ENCODE peak calls at places on chromosome 1, in six cellular contexts. One of them, this sample, is unnamed.

GRCh38 chr1:246798107-246798506 is 73.9 kb downstream of the SCCPDH start:
- DNase-seq in ureter: no peak
- DNase-seq in left cardiac atrium: no peak
- DNase-seq in B cell: no peak
- DNase-seq in NCI-H774: no peak
- DNase-seq in amniotic epithelial cell: no peak
- DNase-seq in this sample: no peak

GRCh38 chr1:20470174-20470573 is 15.8 kb downstream of the CAMK2N1 start:
- DNase-seq in ureter: no peak
- DNase-seq in left cardiac atrium: no peak
- DNase-seq in B cell: no peak
- DNase-seq in NCI-H774: peak
- DNase-seq in amniotic epithelial cell: no peak
- DNase-seq in this sample: peak

GRCh38 chr1:20616468-20617156 is 16.6 kb upstream of the PINK1 start:
- DNase-seq in ureter: no peak
- DNase-seq in left cardiac atrium: peak
- DNase-seq in B cell: no peak
- DNase-seq in NCI-H774: no peak
- DNase-seq in amniotic epithelial cell: no peak
- DNase-seq in this sample: no peak

GRCh38 chr1:228154685-228155571 is 5.2 kb downstream of the GJC2 start:
- DNase-seq in ureter: no peak
- DNase-seq in left cardiac atrium: peak
- DNase-seq in B cell: peak
- DNase-seq in NCI-H774: no peak
- DNase-seq in amniotic epithelial cell: no peak
- DNase-seq in this sample: no peak

GRCh38 chr1:14320518-14320917 is 278.0 kb upstream of the KAZN start:
- DNase-seq in ureter: no peak
- DNase-seq in left cardiac atrium: no peak
- DNase-seq in B cell: no peak
- DNase-seq in NCI-H774: no peak
- DNase-seq in amniotic epithelial cell: no peak
- DNase-seq in this sample: no peak

GRCh38 chr1:25651824-25652741 is 35.5 kb downstream of the MAN1C1 start:
- DNase-seq in ureter: no peak
- DNase-seq in left cardiac atrium: no peak
- DNase-seq in B cell: no peak
- DNase-seq in NCI-H774: no peak
- DNase-seq in amniotic epithelial cell: no peak
- DNase-seq in this sample: no peak

GRCh38 chr1:192263436-192263835 is 53.4 kb upstream of the RGS21 start:
- DNase-seq in ureter: no peak
- DNase-seq in left cardiac atrium: no peak
- DNase-seq in B cell: no peak
- DNase-seq in NCI-H774: no peak
- DNase-seq in amniotic epithelial cell: peak
- DNase-seq in this sample: no peak

GRCh38 chr1:111841189-111841588 is 85.5 kb downstream of the DDX20 start:
- DNase-seq in ureter: no peak
- DNase-seq in left cardiac atrium: no peak
- DNase-seq in B cell: no peak
- DNase-seq in NCI-H774: no peak
- DNase-seq in amniotic epithelial cell: no peak
- DNase-seq in this sample: no peak

GRCh38 chr1:37723390-37724078 is 31.2 kb downstream of the CDCA8 start:
- DNase-seq in ureter: no peak
- DNase-seq in left cardiac atrium: no peak
- DNase-seq in B cell: no peak
- DNase-seq in NCI-H774: no peak
- DNase-seq in amniotic epithelial cell: no peak
- DNase-seq in this sample: no peak

GRCh38 chr1:211735208-211736170 is 60.1 kb upstream of the NEK2 start:
- DNase-seq in ureter: no peak
- DNase-seq in left cardiac atrium: peak
- DNase-seq in B cell: no peak
- DNase-seq in NCI-H774: no peak
- DNase-seq in amniotic epithelial cell: peak
- DNase-seq in this sample: peak

GRCh38 chr1:23696335-23696989 is 4.9 kb downstream of the RPL11 start:
- DNase-seq in ureter: no peak
- DNase-seq in left cardiac atrium: no peak
- DNase-seq in B cell: no peak
- DNase-seq in NCI-H774: no peak
- DNase-seq in amniotic epithelial cell: peak
- DNase-seq in this sample: no peak

GRCh38 chr1:181111559-181111958 is 23.1 kb downstream of the IER5 start:
- DNase-seq in ureter: no peak
- DNase-seq in left cardiac atrium: no peak
- DNase-seq in B cell: no peak
- DNase-seq in NCI-H774: no peak
- DNase-seq in amniotic epithelial cell: peak
- DNase-seq in this sample: no peak

GRCh38 chr1:19815801-19816736 is 986 bp upstream of the RNF186 start:
- DNase-seq in ureter: no peak
- DNase-seq in left cardiac atrium: no peak
- DNase-seq in B cell: no peak
- DNase-seq in NCI-H774: peak
- DNase-seq in amniotic epithelial cell: no peak
- DNase-seq in this sample: peak

GRCh38 chr1:57839067-57839466 is 415.2 kb upstream of the DAB1 start:
- DNase-seq in ureter: no peak
- DNase-seq in left cardiac atrium: no peak
- DNase-seq in B cell: no peak
- DNase-seq in NCI-H774: no peak
- DNase-seq in amniotic epithelial cell: no peak
- DNase-seq in this sample: no peak

GRCh38 chr1:226763741-226764264 is 24.7 kb upstream of the ITPKB start:
- DNase-seq in ureter: no peak
- DNase-seq in left cardiac atrium: no peak
- DNase-seq in B cell: no peak
- DNase-seq in NCI-H774: no peak
- DNase-seq in amniotic epithelial cell: peak
- DNase-seq in this sample: peak

GRCh38 chr1:80375662-80376061 is 1369.1 kb upstream of the ADGRL4 start:
- DNase-seq in ureter: no peak
- DNase-seq in left cardiac atrium: no peak
- DNase-seq in B cell: no peak
- DNase-seq in NCI-H774: no peak
- DNase-seq in amniotic epithelial cell: peak
- DNase-seq in this sample: no peak

GRCh38 chr1:68148631-68149030 is 83.7 kb downstream of the WLS start:
- DNase-seq in ureter: no peak
- DNase-seq in left cardiac atrium: no peak
- DNase-seq in B cell: no peak
- DNase-seq in NCI-H774: no peak
- DNase-seq in amniotic epithelial cell: no peak
- DNase-seq in this sample: no peak

GRCh38 chr1:174007846-174008245 is 14.3 kb downstream of the RC3H1 start:
- DNase-seq in ureter: no peak
- DNase-seq in left cardiac atrium: no peak
- DNase-seq in B cell: no peak
- DNase-seq in NCI-H774: no peak
- DNase-seq in amniotic epithelial cell: no peak
- DNase-seq in this sample: no peak

GRCh38 chr1:226954337-226954736 is 14.2 kb downstream of the COQ8A start:
- DNase-seq in ureter: no peak
- DNase-seq in left cardiac atrium: no peak
- DNase-seq in B cell: no peak
- DNase-seq in NCI-H774: no peak
- DNase-seq in amniotic epithelial cell: no peak
- DNase-seq in this sample: no peak

GRCh38 chr1:9331558-9332346 is 39.1 kb downstream of the SPSB1 start:
- DNase-seq in ureter: no peak
- DNase-seq in left cardiac atrium: no peak
- DNase-seq in B cell: no peak
- DNase-seq in NCI-H774: no peak
- DNase-seq in amniotic epithelial cell: peak
- DNase-seq in this sample: no peak

GRCh38 chr1:147500309-147500839 is 40.9 kb upstream of the BCL9 start:
- DNase-seq in ureter: no peak
- DNase-seq in left cardiac atrium: no peak
- DNase-seq in B cell: no peak
- DNase-seq in NCI-H774: no peak
- DNase-seq in amniotic epithelial cell: no peak
- DNase-seq in this sample: peak

GRCh38 chr1:53088616-53089300 is 26.7 kb downstream of the PODN start:
- DNase-seq in ureter: no peak
- DNase-seq in left cardiac atrium: no peak
- DNase-seq in B cell: peak
- DNase-seq in NCI-H774: no peak
- DNase-seq in amniotic epithelial cell: no peak
- DNase-seq in this sample: no peak

GRCh38 chr1:162009501-162010174 is 14.0 kb downstream of the OLFML2B start:
- DNase-seq in ureter: no peak
- DNase-seq in left cardiac atrium: no peak
- DNase-seq in B cell: no peak
- DNase-seq in NCI-H774: no peak
- DNase-seq in amniotic epithelial cell: no peak
- DNase-seq in this sample: no peak

GRCh38 chr1:9385801-9386573 is 93.3 kb downstream of the SPSB1 start:
- DNase-seq in ureter: no peak
- DNase-seq in left cardiac atrium: no peak
- DNase-seq in B cell: no peak
- DNase-seq in NCI-H774: no peak
- DNase-seq in amniotic epithelial cell: no peak
- DNase-seq in this sample: no peak

GRCh38 chr1:24725209-24725651 is 20.0 kb upstream of the CLIC4 start:
- DNase-seq in ureter: no peak
- DNase-seq in left cardiac atrium: no peak
- DNase-seq in B cell: peak
- DNase-seq in NCI-H774: no peak
- DNase-seq in amniotic epithelial cell: no peak
- DNase-seq in this sample: no peak

GRCh38 chr1:115067460-115067859 is 21.8 kb downstream of the TSPAN2 start:
- DNase-seq in ureter: no peak
- DNase-seq in left cardiac atrium: no peak
- DNase-seq in B cell: no peak
- DNase-seq in NCI-H774: no peak
- DNase-seq in amniotic epithelial cell: no peak
- DNase-seq in this sample: no peak

GRCh38 chr1:81547261-81547911 is 253.3 kb upstream of the ADGRL2 start:
- DNase-seq in ureter: no peak
- DNase-seq in left cardiac atrium: no peak
- DNase-seq in B cell: no peak
- DNase-seq in NCI-H774: no peak
- DNase-seq in amniotic epithelial cell: no peak
- DNase-seq in this sample: no peak

GRCh38 chr1:218698181-218698580 is 353.0 kb downstream of the TGFB2 start:
- DNase-seq in ureter: no peak
- DNase-seq in left cardiac atrium: no peak
- DNase-seq in B cell: no peak
- DNase-seq in NCI-H774: no peak
- DNase-seq in amniotic epithelial cell: no peak
- DNase-seq in this sample: no peak

GRCh38 chr1:239951518-239952130 is 140.1 kb upstream of the FMN2 start:
- DNase-seq in ureter: peak
- DNase-seq in left cardiac atrium: peak
- DNase-seq in B cell: no peak
- DNase-seq in NCI-H774: peak
- DNase-seq in amniotic epithelial cell: peak
- DNase-seq in this sample: peak

GRCh38 chr1:20717452-20718342 is at the start of gene KIF17:
- DNase-seq in ureter: no peak
- DNase-seq in left cardiac atrium: peak
- DNase-seq in B cell: peak
- DNase-seq in NCI-H774: peak
- DNase-seq in amniotic epithelial cell: peak
- DNase-seq in this sample: peak

GRCh38 chr1:15187175-15187810 is 33.7 kb downstream of the TMEM51 start:
- DNase-seq in ureter: no peak
- DNase-seq in left cardiac atrium: no peak
- DNase-seq in B cell: no peak
- DNase-seq in NCI-H774: no peak
- DNase-seq in amniotic epithelial cell: no peak
- DNase-seq in this sample: no peak

GRCh38 chr1:248585266-248585665 is 10.7 kb upstream of the OR2T34 start:
- DNase-seq in ureter: no peak
- DNase-seq in left cardiac atrium: no peak
- DNase-seq in B cell: no peak
- DNase-seq in NCI-H774: no peak
- DNase-seq in amniotic epithelial cell: no peak
- DNase-seq in this sample: no peak

GRCh38 chr1:30588311-30589073 is 134.9 kb downstream of the MATN1 start:
- DNase-seq in ureter: no peak
- DNase-seq in left cardiac atrium: no peak
- DNase-seq in B cell: no peak
- DNase-seq in NCI-H774: no peak
- DNase-seq in amniotic epithelial cell: no peak
- DNase-seq in this sample: no peak

GRCh38 chr1:117608758-117609157 is 2.9 kb downstream of the TENT5C start:
- DNase-seq in ureter: no peak
- DNase-seq in left cardiac atrium: no peak
- DNase-seq in B cell: no peak
- DNase-seq in NCI-H774: no peak
- DNase-seq in amniotic epithelial cell: no peak
- DNase-seq in this sample: no peak

GRCh38 chr1:184745929-184746583 is 8.6 kb downstream of the EDEM3 start:
- DNase-seq in ureter: no peak
- DNase-seq in left cardiac atrium: no peak
- DNase-seq in B cell: no peak
- DNase-seq in NCI-H774: peak
- DNase-seq in amniotic epithelial cell: no peak
- DNase-seq in this sample: peak

GRCh38 chr1:24392982-24393645 is 20.5 kb downstream of the STPG1 start:
- DNase-seq in ureter: no peak
- DNase-seq in left cardiac atrium: no peak
- DNase-seq in B cell: no peak
- DNase-seq in NCI-H774: no peak
- DNase-seq in amniotic epithelial cell: no peak
- DNase-seq in this sample: peak